ENCODE peak calls at places on chromosomes 4 and X, in six cellular contexts. A, N, H, E, P and X are unnamed samples.

GRCh38 chr4:28490669-28491068 is 1630.0 kb downstream of the STIM2 start:
- DNase-seq in A (no peak), N (no peak), H (no peak), E (no peak), P (no peak), X (no peak)

GRCh38 chrX:24858004-24858746 is 157.6 kb downstream of the ARX start:
- DNase-seq in A (no peak), N (peak), H (no peak), E (no peak), P (no peak), X (no peak)

GRCh38 chr4:165783626-165784025 is 89.4 kb upstream of the TLL1 start:
- DNase-seq in A (no peak), N (no peak), H (peak), E (no peak), P (no peak), X (no peak)

GRCh38 chrX:128754130-128754529 is 701.9 kb upstream of the ACTRT1 start:
- DNase-seq in A (peak), N (peak), H (no peak), E (no peak), P (no peak), X (no peak)

GRCh38 chrX:11406109-11406755 is 113.0 kb downstream of the AMELX start:
- DNase-seq in A (no peak), N (no peak), H (no peak), E (no peak), P (no peak), X (no peak)

GRCh38 chrX:124362072-124362471 is 15.7 kb downstream of the SH2D1A start:
- DNase-seq in A (no peak), N (no peak), H (no peak), E (no peak), P (no peak), X (no peak)

GRCh38 chrX:12080265-12080664 is 58.0 kb upstream of the FRMPD4 start:
- DNase-seq in A (peak), N (peak), H (peak), E (peak), P (no peak), X (peak)

GRCh38 chrX:37910186-37910585 is 62.8 kb upstream of the DYNLT3 start:
- DNase-seq in A (no peak), N (no peak), H (no peak), E (no peak), P (no peak), X (no peak)

GRCh38 chr4:48079972-48080391 is 54.1 kb downstream of the TXK start:
- DNase-seq in A (no peak), N (peak), H (peak), E (no peak), P (no peak), X (no peak)

GRCh38 chr4:84159767-84160166 is 339.3 kb downstream of the NKX6-1 start:
- DNase-seq in A (peak), N (peak), H (no peak), E (peak), P (no peak), X (peak)
- TF ChIP-seq CTCF in A (peak), N (no peak), H (no peak), E (peak), P (no peak), X (no peak)

GRCh38 chrX:41333744-41333993 is 293 bp upstream of the DDX3X start:
- DNase-seq in A (peak), N (peak), H (no peak), E (peak), P (peak), X (peak)
- TF ChIP-seq MYC in A (no peak), N (no peak), H (no peak), E (no peak), P (no peak), X (no peak)

GRCh38 chrX:81206471-81206870 is 4.6 kb downstream of the SH3BGRL start:
- DNase-seq in A (no peak), N (no peak), H (no peak), E (no peak), P (no peak), X (peak)

GRCh38 chrX:81202989-81203388 is 1.1 kb downstream of the SH3BGRL start:
- DNase-seq in A (no peak), N (no peak), H (no peak), E (peak), P (no peak), X (peak)

GRCh38 chrX:81202413-81202794 is 502 bp downstream of the SH3BGRL start:
- DNase-seq in A (no peak), N (no peak), H (peak), E (peak), P (no peak), X (peak)

DNA sequence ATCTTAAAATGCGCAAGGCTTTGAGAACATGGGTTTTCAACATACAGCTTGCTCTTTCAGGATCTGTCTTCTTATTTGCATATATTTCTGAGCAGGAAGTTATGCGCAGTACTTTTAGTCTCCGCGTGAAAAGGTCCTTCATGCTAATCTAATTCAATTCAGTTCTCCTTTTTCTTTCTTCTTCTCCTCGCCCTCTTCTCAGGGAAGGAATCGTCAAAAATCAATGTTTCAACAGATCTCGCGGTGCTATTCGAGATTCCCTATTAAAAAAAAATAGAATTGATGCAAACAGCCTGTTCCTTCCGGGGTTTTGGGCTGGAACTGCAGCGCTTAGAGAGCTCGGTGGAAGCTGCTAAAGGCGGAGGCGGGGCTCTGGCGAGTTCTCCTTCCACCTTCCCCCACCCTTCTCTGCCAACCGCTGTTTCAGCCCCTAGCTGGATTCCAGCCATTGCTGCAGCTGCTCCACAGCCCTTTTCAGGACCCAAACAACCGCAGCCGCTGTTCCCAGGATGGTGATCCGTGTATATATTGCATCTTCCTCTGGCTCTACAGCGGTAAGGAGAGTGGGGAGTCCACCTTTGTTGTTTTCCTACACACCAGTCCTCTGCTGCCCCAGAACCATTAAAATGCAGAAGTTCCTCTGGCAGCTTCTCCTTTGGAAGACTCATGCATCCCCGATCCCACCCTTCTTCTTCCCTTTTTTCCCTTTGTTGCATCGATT is at the start of the genes HMGN5 and SH3BGRL:
- DNase-seq in A (peak), N (peak), H (peak), E (peak), P (peak), X (peak)
- TF ChIP-seq POLR2A in A (no peak), N (peak), H (peak), E (peak), P (peak), X (peak)

DNA sequence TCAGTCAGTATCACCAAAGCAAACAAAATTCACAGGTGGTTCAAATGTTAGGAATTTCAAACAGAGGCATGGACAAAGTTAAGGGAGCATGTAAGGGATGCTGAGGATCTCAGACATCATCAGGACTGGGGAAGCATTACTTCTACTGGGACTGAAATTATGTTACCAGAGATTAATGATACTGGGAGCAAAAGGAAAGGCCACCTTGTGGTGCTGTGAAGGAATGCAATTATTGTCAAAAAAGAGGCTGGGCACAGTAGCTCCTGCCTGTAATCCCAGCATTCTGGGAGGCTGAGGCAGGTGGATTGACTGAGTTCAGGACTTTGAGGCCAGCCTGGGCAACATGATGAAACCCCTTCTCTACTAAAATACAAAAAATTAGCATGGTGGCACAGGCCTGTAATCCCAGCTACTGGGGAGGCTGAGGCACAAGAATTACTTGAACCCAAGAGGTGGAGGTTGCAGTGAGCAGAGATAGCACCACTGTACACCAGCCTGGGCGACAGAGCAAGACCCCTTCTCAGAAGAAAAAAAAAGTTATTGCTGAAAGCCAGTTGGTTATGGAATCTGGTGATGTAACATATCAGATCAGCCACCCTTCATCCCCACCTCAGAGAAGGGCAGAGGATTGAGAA is 954.3 kb downstream of the PCDH7 start:
- DNase-seq in A (no peak), N (no peak), H (peak), E (no peak), P (no peak), X (peak)
- TF ChIP-seq CTCF in A (no peak), N (no peak), H (peak), E (no peak), P (peak), X (peak)

GRCh38 chr4:106583567-106583966 is 215.0 kb upstream of the GIMD1 start:
- DNase-seq in A (no peak), N (peak), H (peak), E (no peak), P (no peak), X (peak)

GRCh38 chr4:106587558-106587957 is 219.0 kb upstream of the GIMD1 start:
- DNase-seq in A (no peak), N (peak), H (peak), E (no peak), P (no peak), X (no peak)

GRCh38 chr4:106585920-106586349 is 217.4 kb upstream of the GIMD1 start:
- DNase-seq in A (no peak), N (no peak), H (peak), E (no peak), P (no peak), X (no peak)

GRCh38 chr4:106584590-106584989 is 216.0 kb upstream of the GIMD1 start:
- DNase-seq in A (no peak), N (no peak), H (no peak), E (no peak), P (no peak), X (no peak)

DNA sequence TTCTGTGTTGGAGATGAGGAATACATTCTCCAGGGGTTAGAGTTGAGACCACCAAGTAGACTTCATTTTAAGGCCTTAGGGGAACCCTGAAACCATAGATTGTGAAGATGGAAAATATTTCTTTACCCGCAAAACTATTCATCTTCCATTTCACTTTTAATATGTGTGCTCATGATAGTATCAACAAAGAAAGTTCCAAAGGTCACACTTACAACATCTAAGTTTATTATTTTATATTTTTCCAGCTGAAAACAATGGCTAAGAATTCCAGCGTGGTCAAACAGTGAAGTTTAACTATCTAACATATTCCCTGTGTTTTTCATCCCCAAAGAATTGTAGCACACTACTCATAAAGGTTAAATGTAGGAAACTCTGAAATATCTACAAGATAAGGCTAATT is 214.5 kb upstream of the GIMD1 start:
- DNase-seq in A (no peak), N (no peak), H (no peak), E (no peak), P (no peak), X (no peak)
- TF ChIP-seq MYC in A (no peak), N (no peak), H (no peak), E (no peak), P (no peak), X (no peak)

GRCh38 chr4:176791591-176792347 is 953 bp downstream of the VEGFC start:
- DNase-seq in A (no peak), N (peak), H (peak), E (no peak), P (no peak), X (no peak)
- TF ChIP-seq POLR2A in A (no peak), N (no peak), H (no peak), E (no peak), P (no peak), X (no peak)